ENCODE peak calls at places on chromosome 1, in eight cellular contexts. One of them, this sample, is unnamed.
A peak's percentile ranks its signal among the peaks of the same experiment; 100 is the strongest.

GRCh38 chr1:96688737-96689136 is 32.8 kb upstream of the PTBP2 start:
- DNase-seq in ovary: no peak
- DNase-seq in naive thymus-derived CD4-positive, alpha-beta T cell: no peak
- DNase-seq in breast epithelium: no peak
- DNase-seq in small intestine: no peak
- DNase-seq in psoas muscle: no peak
- DNase-seq in fibroblast of lung: no peak
- DNase-seq in lower lobe of right lung: no peak
- DNase-seq in this sample: no peak

GRCh38 chr1:32892368-32893197 is 6.3 kb downstream of the HPCA start:
- DNase-seq in naive thymus-derived CD4-positive, alpha-beta T cell: no peak
- DNase-seq in small intestine: peak; percentile 55
- DNase-seq in breast epithelium: no peak
- DNase-seq in fibroblast of lung: peak; percentile 36
- DNase-seq in lower lobe of right lung: no peak
- DNase-seq in ovary: peak; percentile 39
- DNase-seq in psoas muscle: peak; percentile 59
- DNase-seq in this sample: no peak

GRCh38 chr1:54355931-54356679 is 50.1 kb downstream of the SSBP3 start:
- DNase-seq in ovary: peak; percentile 29
- DNase-seq in psoas muscle: no peak
- DNase-seq in fibroblast of lung: no peak
- DNase-seq in naive thymus-derived CD4-positive, alpha-beta T cell: peak; percentile 27
- DNase-seq in small intestine: peak; percentile 64
- DNase-seq in lower lobe of right lung: no peak
- DNase-seq in breast epithelium: no peak
- DNase-seq in this sample: no peak

GRCh38 chr1:244395965-244396364 is 55.7 kb downstream of the ADSS2 start:
- DNase-seq in fibroblast of lung: no peak
- DNase-seq in psoas muscle: no peak
- DNase-seq in ovary: no peak
- DNase-seq in breast epithelium: no peak
- DNase-seq in lower lobe of right lung: no peak
- DNase-seq in small intestine: peak; percentile 47
- DNase-seq in naive thymus-derived CD4-positive, alpha-beta T cell: no peak
- DNase-seq in this sample: no peak

GRCh38 chr1:230326971-230327891 is 98.9 kb downstream of the PGBD5 start:
- DNase-seq in breast epithelium: no peak
- DNase-seq in ovary: no peak
- DNase-seq in fibroblast of lung: no peak
- DNase-seq in naive thymus-derived CD4-positive, alpha-beta T cell: no peak
- DNase-seq in psoas muscle: no peak
- DNase-seq in small intestine: no peak
- DNase-seq in lower lobe of right lung: no peak
- DNase-seq in this sample: no peak

GRCh38 chr1:185279571-185279970 is 37.5 kb downstream of the IVNS1ABP start:
- DNase-seq in lower lobe of right lung: no peak
- DNase-seq in psoas muscle: no peak
- DNase-seq in fibroblast of lung: peak; percentile 59
- DNase-seq in small intestine: no peak
- DNase-seq in ovary: no peak
- DNase-seq in naive thymus-derived CD4-positive, alpha-beta T cell: no peak
- DNase-seq in breast epithelium: no peak
- DNase-seq in this sample: no peak

GRCh38 chr1:59720716-59721115 is 94.0 kb upstream of the HOOK1 start:
- DNase-seq in psoas muscle: no peak
- DNase-seq in breast epithelium: no peak
- DNase-seq in lower lobe of right lung: no peak
- DNase-seq in ovary: no peak
- DNase-seq in small intestine: no peak
- DNase-seq in naive thymus-derived CD4-positive, alpha-beta T cell: no peak
- DNase-seq in fibroblast of lung: no peak
- DNase-seq in this sample: no peak

GRCh38 chr1:18651727-18652126 is 21.1 kb downstream of the PAX7 start:
- DNase-seq in breast epithelium: no peak
- DNase-seq in fibroblast of lung: no peak
- DNase-seq in psoas muscle: no peak
- DNase-seq in lower lobe of right lung: no peak
- DNase-seq in naive thymus-derived CD4-positive, alpha-beta T cell: peak; percentile 67
- DNase-seq in ovary: no peak
- DNase-seq in small intestine: no peak
- DNase-seq in this sample: no peak

GRCh38 chr1:23394176-23394575 is 24.5 kb upstream of the ZNF436 start:
- DNase-seq in fibroblast of lung: peak; percentile 82
- DNase-seq in psoas muscle: no peak
- DNase-seq in breast epithelium: no peak
- DNase-seq in small intestine: no peak
- DNase-seq in naive thymus-derived CD4-positive, alpha-beta T cell: no peak
- DNase-seq in ovary: peak; percentile 64
- DNase-seq in lower lobe of right lung: no peak
- DNase-seq in this sample: no peak

GRCh38 chr1:67675800-67676199 is 9.2 kb upstream of the GADD45A start:
- DNase-seq in breast epithelium: no peak
- DNase-seq in psoas muscle: no peak
- DNase-seq in naive thymus-derived CD4-positive, alpha-beta T cell: no peak
- DNase-seq in ovary: no peak
- DNase-seq in small intestine: no peak
- DNase-seq in lower lobe of right lung: no peak
- DNase-seq in fibroblast of lung: no peak
- DNase-seq in this sample: no peak

GRCh38 chr1:235597867-235598553 is 51.6 kb downstream of the GNG4 start:
- DNase-seq in lower lobe of right lung: no peak
- DNase-seq in fibroblast of lung: peak; percentile 42
- DNase-seq in small intestine: peak; percentile 52
- DNase-seq in breast epithelium: no peak
- DNase-seq in ovary: no peak
- DNase-seq in naive thymus-derived CD4-positive, alpha-beta T cell: no peak
- DNase-seq in psoas muscle: no peak
- DNase-seq in this sample: no peak

GRCh38 chr1:198560093-198560638 is 19.7 kb upstream of the ATP6V1G3 start:
- DNase-seq in ovary: no peak
- DNase-seq in psoas muscle: no peak
- DNase-seq in small intestine: no peak
- DNase-seq in breast epithelium: no peak
- DNase-seq in naive thymus-derived CD4-positive, alpha-beta T cell: no peak
- DNase-seq in lower lobe of right lung: peak; percentile 50
- DNase-seq in fibroblast of lung: peak; percentile 29
- DNase-seq in this sample: no peak

GRCh38 chr1:36458910-36459309 is 5.3 kb downstream of the MRPS15 start:
- DNase-seq in ovary: no peak
- DNase-seq in lower lobe of right lung: no peak
- DNase-seq in breast epithelium: no peak
- DNase-seq in small intestine: no peak
- DNase-seq in fibroblast of lung: no peak
- DNase-seq in naive thymus-derived CD4-positive, alpha-beta T cell: no peak
- DNase-seq in psoas muscle: no peak
- DNase-seq in this sample: no peak

GRCh38 chr1:218355269-218355668 is 10.1 kb downstream of the TGFB2 start:
- DNase-seq in naive thymus-derived CD4-positive, alpha-beta T cell: no peak
- DNase-seq in small intestine: no peak
- DNase-seq in psoas muscle: no peak
- DNase-seq in ovary: no peak
- DNase-seq in breast epithelium: no peak
- DNase-seq in fibroblast of lung: no peak
- DNase-seq in lower lobe of right lung: no peak
- DNase-seq in this sample: no peak

GRCh38 chr1:53448241-53448841 is 10.9 kb upstream of the DMRTB1 start:
- DNase-seq in psoas muscle: no peak
- DNase-seq in lower lobe of right lung: no peak
- DNase-seq in breast epithelium: no peak
- DNase-seq in small intestine: no peak
- DNase-seq in fibroblast of lung: peak; percentile 41
- DNase-seq in naive thymus-derived CD4-positive, alpha-beta T cell: no peak
- DNase-seq in ovary: no peak
- DNase-seq in this sample: no peak

GRCh38 chr1:48387409-48387808 is 84.6 kb downstream of the SPATA6 start:
- DNase-seq in breast epithelium: no peak
- DNase-seq in fibroblast of lung: no peak
- DNase-seq in ovary: no peak
- DNase-seq in small intestine: no peak
- DNase-seq in naive thymus-derived CD4-positive, alpha-beta T cell: no peak
- DNase-seq in psoas muscle: no peak
- DNase-seq in lower lobe of right lung: no peak
- DNase-seq in this sample: no peak

GRCh38 chr1:228346731-228347130 is 59.9 kb downstream of the TRIM11 start:
- DNase-seq in psoas muscle: peak; percentile 49
- DNase-seq in fibroblast of lung: no peak
- DNase-seq in lower lobe of right lung: peak; percentile 24
- DNase-seq in naive thymus-derived CD4-positive, alpha-beta T cell: no peak
- DNase-seq in small intestine: no peak
- DNase-seq in ovary: peak; percentile 4
- DNase-seq in breast epithelium: no peak
- DNase-seq in this sample: no peak

GRCh38 chr1:228344631-228345072 is 62.0 kb downstream of the TRIM11 start:
- DNase-seq in small intestine: no peak
- DNase-seq in lower lobe of right lung: peak; percentile 24
- DNase-seq in fibroblast of lung: no peak
- DNase-seq in naive thymus-derived CD4-positive, alpha-beta T cell: no peak
- DNase-seq in psoas muscle: peak; percentile 67
- DNase-seq in breast epithelium: peak; percentile 31
- DNase-seq in ovary: peak; percentile 9
- DNase-seq in this sample: peak; percentile 43

GRCh38 chr1:228343211-228343661 is 63.4 kb downstream of the TRIM11 start:
- DNase-seq in lower lobe of right lung: peak; percentile 36
- DNase-seq in small intestine: no peak
- DNase-seq in fibroblast of lung: no peak
- DNase-seq in breast epithelium: peak; percentile 44
- DNase-seq in ovary: peak; percentile 8
- DNase-seq in naive thymus-derived CD4-positive, alpha-beta T cell: no peak
- DNase-seq in psoas muscle: peak; percentile 49
- DNase-seq in this sample: peak; percentile 14

GRCh38 chr1:228347181-228347580 is 59.5 kb downstream of the TRIM11 start:
- DNase-seq in fibroblast of lung: no peak
- DNase-seq in small intestine: no peak
- DNase-seq in breast epithelium: peak; percentile 22
- DNase-seq in psoas muscle: peak; percentile 45
- DNase-seq in lower lobe of right lung: peak; percentile 14
- DNase-seq in ovary: peak; percentile 6
- DNase-seq in naive thymus-derived CD4-positive, alpha-beta T cell: no peak
- DNase-seq in this sample: peak; percentile 39

DNA sequence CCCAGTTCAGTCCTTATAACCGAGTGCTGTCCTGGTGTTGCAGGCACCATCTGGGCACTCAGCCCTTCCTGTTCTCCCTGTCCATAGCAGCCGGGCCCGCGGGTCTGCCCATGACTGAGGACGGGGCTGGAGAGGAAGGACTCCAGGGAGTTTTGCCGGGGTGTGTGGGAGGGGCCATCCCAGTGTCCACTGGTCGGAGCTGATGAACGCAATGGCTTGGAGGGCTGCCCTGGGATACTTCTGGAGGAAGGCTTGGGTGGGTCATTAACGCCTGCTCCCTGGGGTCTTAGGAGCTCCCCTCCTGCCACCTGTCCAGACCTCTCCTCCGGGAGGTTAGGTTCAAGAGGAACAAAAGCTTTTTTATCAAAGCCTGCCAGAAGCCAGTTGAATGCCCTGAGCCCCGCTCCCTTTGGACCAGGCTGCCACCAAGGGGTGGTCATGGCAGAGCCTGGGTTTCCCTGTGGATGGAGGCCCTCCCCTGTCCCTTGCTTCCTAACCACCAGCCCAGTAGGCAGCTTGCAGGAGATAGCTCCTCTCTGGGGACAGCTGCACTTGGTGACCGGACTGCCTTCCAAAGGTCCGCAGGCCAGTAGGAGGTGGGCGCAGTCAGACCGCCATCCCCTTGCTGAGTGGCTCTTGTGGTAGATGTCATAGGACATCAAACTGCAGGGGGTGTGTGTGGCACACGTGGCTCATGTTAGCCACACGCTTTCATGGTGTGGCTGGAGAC is 61.3 kb downstream of the TRIM11 start:
- DNase-seq in breast epithelium: peak; percentile 51
- DNase-seq in naive thymus-derived CD4-positive, alpha-beta T cell: no peak
- DNase-seq in psoas muscle: peak; percentile 52
- DNase-seq in fibroblast of lung: no peak
- DNase-seq in lower lobe of right lung: peak; percentile 28
- DNase-seq in small intestine: no peak
- DNase-seq in ovary: peak; percentile 14
- DNase-seq in this sample: peak; percentile 17
- H3K4me1 ChIP-seq in breast epithelium: no peaks in the 10 kb centered on the region
- H3K4me1 ChIP-seq in naive thymus-derived CD4-positive, alpha-beta T cell: no peaks in the 10 kb centered on the region
- H3K4me1 ChIP-seq in psoas muscle: peaks cover 10% of the 10 kb centered on the region
- H3K4me1 ChIP-seq in fibroblast of lung: no peaks in the 10 kb centered on the region
- H3K4me1 ChIP-seq in lower lobe of right lung: no peaks in the 10 kb centered on the region
- H3K4me1 ChIP-seq in small intestine: no peaks in the 10 kb centered on the region
- H3K4me1 ChIP-seq in ovary: no peaks in the 10 kb centered on the region
- H3K4me1 ChIP-seq in this sample: no peaks in the 10 kb centered on the region

DNA sequence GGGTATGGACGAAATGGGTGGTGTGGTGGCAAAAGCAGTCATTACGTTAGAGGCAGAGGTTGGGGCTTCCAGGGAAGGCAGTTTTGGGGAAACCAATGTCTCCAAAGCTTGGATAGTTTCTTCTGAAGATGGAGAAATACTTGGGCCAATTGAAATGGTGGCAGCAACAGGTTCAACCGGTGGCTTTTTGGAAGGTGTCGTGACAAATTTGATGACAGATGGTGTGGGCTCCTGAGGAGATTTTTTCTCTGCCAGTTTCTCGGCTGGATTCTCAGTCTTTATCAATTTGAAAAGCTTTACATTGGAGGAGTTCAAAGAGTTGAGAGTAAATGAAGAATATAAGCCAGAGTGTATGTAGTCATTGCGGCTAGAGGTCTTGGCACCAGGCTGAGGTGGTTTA is 11.5 kb downstream of the ELK4 start:
- DNase-seq in psoas muscle: no peak
- DNase-seq in ovary: no peak
- DNase-seq in lower lobe of right lung: no peak
- DNase-seq in small intestine: no peak
- DNase-seq in fibroblast of lung: no peak
- DNase-seq in breast epithelium: no peak
- DNase-seq in naive thymus-derived CD4-positive, alpha-beta T cell: no peak
- DNase-seq in this sample: no peak
- H3K36me3 ChIP-seq in psoas muscle: peaks cover 88% of the 10 kb centered on the region
- H3K36me3 ChIP-seq in ovary: no peaks in the 10 kb centered on the region
- H3K36me3 ChIP-seq in lower lobe of right lung: peaks cover 86% of the 10 kb centered on the region
- H3K36me3 ChIP-seq in small intestine: peaks cover 26% of the 10 kb centered on the region
- H3K36me3 ChIP-seq in fibroblast of lung: peaks cover 3% of the 10 kb centered on the region
- H3K36me3 ChIP-seq in breast epithelium: peaks cover 4% of the 10 kb centered on the region
- H3K36me3 ChIP-seq in naive thymus-derived CD4-positive, alpha-beta T cell: peaks cover 17% of the 10 kb centered on the region
- H3K36me3 ChIP-seq in this sample: peaks cover 44% of the 10 kb centered on the region

GRCh38 chr1:40313958-40314720 is 2.9 kb downstream of the COL9A2 start:
- DNase-seq in breast epithelium: no peak
- DNase-seq in lower lobe of right lung: no peak
- DNase-seq in fibroblast of lung: no peak
- DNase-seq in ovary: no peak
- DNase-seq in small intestine: no peak
- DNase-seq in naive thymus-derived CD4-positive, alpha-beta T cell: no peak
- DNase-seq in psoas muscle: no peak
- DNase-seq in this sample: no peak
- H3K4me1 ChIP-seq in breast epithelium: peaks cover 5% of the 10 kb centered on the region
- H3K4me1 ChIP-seq in lower lobe of right lung: peaks cover 37% of the 10 kb centered on the region
- H3K4me1 ChIP-seq in fibroblast of lung: peaks cover 4% of the 10 kb centered on the region
- H3K4me1 ChIP-seq in ovary: peaks cover 11% of the 10 kb centered on the region
- H3K4me1 ChIP-seq in small intestine: peaks cover 3% of the 10 kb centered on the region
- H3K4me1 ChIP-seq in naive thymus-derived CD4-positive, alpha-beta T cell: peaks cover 8% of the 10 kb centered on the region
- H3K4me1 ChIP-seq in psoas muscle: peaks cover 13% of the 10 kb centered on the region
- H3K4me1 ChIP-seq in this sample: peaks cover 22% of the 10 kb centered on the region

GRCh38 chr1:38997901-38998190 is 6.8 kb downstream of the AKIRIN1 start:
- DNase-seq in ovary: no peak
- DNase-seq in fibroblast of lung: no peak
- DNase-seq in naive thymus-derived CD4-positive, alpha-beta T cell: peak; percentile 16
- DNase-seq in small intestine: no peak
- DNase-seq in breast epithelium: no peak
- DNase-seq in lower lobe of right lung: no peak
- DNase-seq in psoas muscle: no peak
- DNase-seq in this sample: no peak
- H3K36me3 ChIP-seq in ovary: no peaks in the 10 kb centered on the region
- H3K36me3 ChIP-seq in fibroblast of lung: peaks cover 5% of the 10 kb centered on the region
- H3K36me3 ChIP-seq in naive thymus-derived CD4-positive, alpha-beta T cell: peaks cover 10% of the 10 kb centered on the region
- H3K36me3 ChIP-seq in small intestine: peaks cover 9% of the 10 kb centered on the region
- H3K36me3 ChIP-seq in breast epithelium: no peaks in the 10 kb centered on the region
- H3K36me3 ChIP-seq in lower lobe of right lung: peaks cover 70% of the 10 kb centered on the region
- H3K36me3 ChIP-seq in psoas muscle: peaks cover 66% of the 10 kb centered on the region
- H3K36me3 ChIP-seq in this sample: peaks cover 47% of the 10 kb centered on the region

GRCh38 chr1:40312238-40313205 is 4.6 kb downstream of the COL9A2 start:
- DNase-seq in psoas muscle: no peak
- DNase-seq in ovary: no peak
- DNase-seq in small intestine: peak; percentile 53
- DNase-seq in fibroblast of lung: no peak
- DNase-seq in breast epithelium: no peak
- DNase-seq in lower lobe of right lung: peak; percentile 85
- DNase-seq in naive thymus-derived CD4-positive, alpha-beta T cell: no peak
- DNase-seq in this sample: no peak
- H3K4me1 ChIP-seq in psoas muscle: peaks cover 13% of the 10 kb centered on the region
- H3K4me1 ChIP-seq in ovary: peaks cover 13% of the 10 kb centered on the region
- H3K4me1 ChIP-seq in small intestine: peaks cover 3% of the 10 kb centered on the region
- H3K4me1 ChIP-seq in fibroblast of lung: peaks cover 4% of the 10 kb centered on the region
- H3K4me1 ChIP-seq in breast epithelium: peaks cover 5% of the 10 kb centered on the region
- H3K4me1 ChIP-seq in lower lobe of right lung: peaks cover 37% of the 10 kb centered on the region
- H3K4me1 ChIP-seq in naive thymus-derived CD4-positive, alpha-beta T cell: peaks cover 8% of the 10 kb centered on the region
- H3K4me1 ChIP-seq in this sample: no peaks in the 10 kb centered on the region